ENCODE peak calls at places on chromosomes 4 and X, in six cellular contexts. One of them, this sample, is unnamed.

GRCh38 chrX:129779747-129780146 is at the start of gene SASH3:
- DNase-seq in endothelial cell of umbilical vein: no peak
- DNase-seq in cardiac muscle cell: no peak
- DNase-seq in fibroblast of lung: no peak
- DNase-seq in BE2C: no peak
- DNase-seq in neural progenitor cell: no peak
- DNase-seq in this sample: no peak

GRCh38 chrX:107721318-107721717 is 54.3 kb downstream of the TSC22D3 start:
- DNase-seq in fibroblast of lung: no peak
- DNase-seq in endothelial cell of umbilical vein: no peak
- DNase-seq in cardiac muscle cell: no peak
- DNase-seq in neural progenitor cell: no peak
- DNase-seq in BE2C: no peak
- DNase-seq in this sample: no peak

GRCh38 chrX:119410027-119410819 is 11.1 kb downstream of the SLC25A43 start:
- DNase-seq in neural progenitor cell: no peak
- DNase-seq in fibroblast of lung: peak
- DNase-seq in BE2C: no peak
- DNase-seq in cardiac muscle cell: peak
- DNase-seq in endothelial cell of umbilical vein: no peak
- DNase-seq in this sample: peak

GRCh38 chrX:71224969-71225368 is 1.9 kb downstream of the GJB1 start:
- DNase-seq in BE2C: no peak
- DNase-seq in endothelial cell of umbilical vein: no peak
- DNase-seq in neural progenitor cell: no peak
- DNase-seq in cardiac muscle cell: no peak
- DNase-seq in fibroblast of lung: no peak
- DNase-seq in this sample: no peak

GRCh38 chr4:64727960-64728359 is 318.7 kb upstream of the TECRL start:
- DNase-seq in cardiac muscle cell: no peak
- DNase-seq in BE2C: no peak
- DNase-seq in endothelial cell of umbilical vein: no peak
- DNase-seq in fibroblast of lung: no peak
- DNase-seq in neural progenitor cell: no peak
- DNase-seq in this sample: no peak

GRCh38 chrX:53091354-53091753 is 2.6 kb upstream of the KANTR start:
- DNase-seq in neural progenitor cell: no peak
- DNase-seq in cardiac muscle cell: no peak
- DNase-seq in BE2C: no peak
- DNase-seq in fibroblast of lung: no peak
- DNase-seq in endothelial cell of umbilical vein: no peak
- DNase-seq in this sample: no peak

GRCh38 chr4:45629717-45630116 is 494.1 kb downstream of the GABRG1 start:
- DNase-seq in neural progenitor cell: no peak
- DNase-seq in cardiac muscle cell: peak
- DNase-seq in BE2C: no peak
- DNase-seq in endothelial cell of umbilical vein: no peak
- DNase-seq in fibroblast of lung: peak
- DNase-seq in this sample: no peak

GRCh38 chr4:7359302-7360063 is 75.2 kb downstream of the PSAPL1 start:
- DNase-seq in fibroblast of lung: no peak
- DNase-seq in neural progenitor cell: no peak
- DNase-seq in cardiac muscle cell: no peak
- DNase-seq in endothelial cell of umbilical vein: no peak
- DNase-seq in BE2C: no peak
- DNase-seq in this sample: no peak

GRCh38 chr4:139808381-139809206 is 143.0 kb downstream of the MGST2 start:
- DNase-seq in neural progenitor cell: peak
- DNase-seq in endothelial cell of umbilical vein: peak
- DNase-seq in fibroblast of lung: peak
- DNase-seq in BE2C: no peak
- DNase-seq in cardiac muscle cell: no peak
- DNase-seq in this sample: peak

GRCh38 chrX:18643853-18644252 is 28.1 kb downstream of the RS1 start:
- DNase-seq in endothelial cell of umbilical vein: no peak
- DNase-seq in cardiac muscle cell: no peak
- DNase-seq in BE2C: no peak
- DNase-seq in neural progenitor cell: no peak
- DNase-seq in fibroblast of lung: no peak
- DNase-seq in this sample: no peak

GRCh38 chr4:139978692-139979091 is 175.3 kb downstream of the MAML3 start:
- DNase-seq in fibroblast of lung: no peak
- DNase-seq in cardiac muscle cell: no peak
- DNase-seq in BE2C: no peak
- DNase-seq in neural progenitor cell: no peak
- DNase-seq in endothelial cell of umbilical vein: no peak
- DNase-seq in this sample: no peak

GRCh38 chr4:104494161-104494560 is 533 bp downstream of the CXXC4 start:
- DNase-seq in endothelial cell of umbilical vein: no peak
- DNase-seq in cardiac muscle cell: no peak
- DNase-seq in neural progenitor cell: peak
- DNase-seq in BE2C: no peak
- DNase-seq in fibroblast of lung: no peak
- DNase-seq in this sample: no peak
- H3K4me3 ChIP-seq in endothelial cell of umbilical vein: no peak
- H3K4me3 ChIP-seq in cardiac muscle cell: peak
- H3K4me3 ChIP-seq in neural progenitor cell: peak
- H3K4me3 ChIP-seq in BE2C: peak
- H3K4me3 ChIP-seq in fibroblast of lung: peak
- H3K4me3 ChIP-seq in this sample: peak

DNA sequence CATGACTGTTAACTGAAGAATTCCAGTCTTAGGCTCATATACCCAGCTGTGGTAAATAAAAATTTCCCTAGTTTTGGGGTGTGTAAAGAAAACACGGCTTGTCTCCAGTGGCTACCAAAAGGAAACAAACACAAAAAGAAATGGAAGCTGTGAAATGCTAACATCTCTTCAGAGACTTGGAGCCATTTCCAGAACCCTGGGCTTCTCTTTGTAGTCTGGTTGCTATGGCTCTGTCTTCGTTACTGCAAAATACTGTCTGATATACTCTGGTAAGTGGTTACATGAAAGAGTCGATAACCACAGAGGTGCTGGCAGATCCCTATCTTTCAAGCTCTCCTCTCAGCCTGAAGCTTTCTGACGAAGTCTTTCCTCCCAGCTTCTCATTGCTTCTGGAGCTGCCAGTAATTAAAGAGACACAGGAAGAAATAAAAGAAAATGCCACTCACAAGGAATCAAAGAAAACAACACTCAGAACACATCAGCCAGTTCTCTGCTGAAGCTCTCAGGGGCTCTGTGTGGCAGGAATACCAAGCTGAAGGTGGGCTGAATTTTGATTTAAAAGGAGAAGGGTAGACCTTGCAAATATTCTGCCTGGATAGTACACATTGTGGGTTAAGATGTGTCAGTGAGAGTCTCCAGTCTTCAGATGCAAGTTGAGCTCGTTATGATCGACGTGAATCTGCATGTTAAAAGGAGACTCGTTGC is 107.5 kb upstream of the FAM9C start:
- DNase-seq in neural progenitor cell: no peak
- DNase-seq in BE2C: no peak
- DNase-seq in endothelial cell of umbilical vein: peak
- DNase-seq in fibroblast of lung: peak
- DNase-seq in cardiac muscle cell: peak
- DNase-seq in this sample: peak
- H3K4me3 ChIP-seq in neural progenitor cell: no peak
- H3K4me3 ChIP-seq in BE2C: no peak
- H3K4me3 ChIP-seq in endothelial cell of umbilical vein: no peak
- H3K4me3 ChIP-seq in fibroblast of lung: no peak
- H3K4me3 ChIP-seq in cardiac muscle cell: no peak
- H3K4me3 ChIP-seq in this sample: no peak

GRCh38 chrX:24387724-24388123 is 27.3 kb downstream of the SUPT20HL1 start:
- DNase-seq in cardiac muscle cell: no peak
- DNase-seq in endothelial cell of umbilical vein: no peak
- DNase-seq in fibroblast of lung: no peak
- DNase-seq in BE2C: no peak
- DNase-seq in neural progenitor cell: no peak
- DNase-seq in this sample: no peak
- H3K4me3 ChIP-seq in cardiac muscle cell: no peak
- H3K4me3 ChIP-seq in endothelial cell of umbilical vein: no peak
- H3K4me3 ChIP-seq in fibroblast of lung: no peak
- H3K4me3 ChIP-seq in BE2C: no peak
- H3K4me3 ChIP-seq in neural progenitor cell: no peak
- H3K4me3 ChIP-seq in this sample: no peak

GRCh38 chrX:56795309-56795868 is 66.3 kb downstream of the NBDY start:
- DNase-seq in endothelial cell of umbilical vein: no peak
- DNase-seq in BE2C: no peak
- DNase-seq in cardiac muscle cell: no peak
- DNase-seq in fibroblast of lung: no peak
- DNase-seq in neural progenitor cell: no peak
- DNase-seq in this sample: no peak

GRCh38 chrX:56793533-56794320 is 64.7 kb downstream of the NBDY start:
- DNase-seq in endothelial cell of umbilical vein: peak
- DNase-seq in BE2C: no peak
- DNase-seq in cardiac muscle cell: no peak
- DNase-seq in fibroblast of lung: peak
- DNase-seq in neural progenitor cell: no peak
- DNase-seq in this sample: no peak

GRCh38 chrX:56794831-56795230 is 65.8 kb downstream of the NBDY start:
- DNase-seq in BE2C: no peak
- DNase-seq in endothelial cell of umbilical vein: no peak
- DNase-seq in cardiac muscle cell: no peak
- DNase-seq in neural progenitor cell: no peak
- DNase-seq in fibroblast of lung: no peak
- DNase-seq in this sample: no peak

GRCh38 chrX:56793112-56793430 is 64.0 kb downstream of the NBDY start:
- DNase-seq in BE2C: no peak
- DNase-seq in neural progenitor cell: no peak
- DNase-seq in fibroblast of lung: no peak
- DNase-seq in endothelial cell of umbilical vein: no peak
- DNase-seq in cardiac muscle cell: no peak
- DNase-seq in this sample: no peak

GRCh38 chrX:56794404-56794803 is 65.4 kb downstream of the NBDY start:
- DNase-seq in cardiac muscle cell: no peak
- DNase-seq in fibroblast of lung: no peak
- DNase-seq in neural progenitor cell: no peak
- DNase-seq in BE2C: no peak
- DNase-seq in endothelial cell of umbilical vein: no peak
- DNase-seq in this sample: no peak
- H3K4me3 ChIP-seq in cardiac muscle cell: no peak
- H3K4me3 ChIP-seq in fibroblast of lung: no peak
- H3K4me3 ChIP-seq in neural progenitor cell: no peak
- H3K4me3 ChIP-seq in BE2C: no peak
- H3K4me3 ChIP-seq in endothelial cell of umbilical vein: no peak
- H3K4me3 ChIP-seq in this sample: no peak

GRCh38 chr4:107853444-107854325 is 29.0 kb downstream of the SGMS2 start:
- DNase-seq in BE2C: no peak
- DNase-seq in neural progenitor cell: no peak
- DNase-seq in fibroblast of lung: peak
- DNase-seq in endothelial cell of umbilical vein: peak
- DNase-seq in cardiac muscle cell: peak
- DNase-seq in this sample: peak
- H3K4me3 ChIP-seq in BE2C: no peak
- H3K4me3 ChIP-seq in neural progenitor cell: no peak
- H3K4me3 ChIP-seq in fibroblast of lung: no peak
- H3K4me3 ChIP-seq in endothelial cell of umbilical vein: no peak
- H3K4me3 ChIP-seq in cardiac muscle cell: no peak
- H3K4me3 ChIP-seq in this sample: peak

GRCh38 chr4:176363072-176363471 is 43.3 kb downstream of the SPCS3 start:
- DNase-seq in cardiac muscle cell: no peak
- DNase-seq in BE2C: no peak
- DNase-seq in endothelial cell of umbilical vein: no peak
- DNase-seq in fibroblast of lung: peak
- DNase-seq in neural progenitor cell: no peak
- DNase-seq in this sample: no peak

GRCh38 chr4:176357359-176358082 is 37.8 kb downstream of the SPCS3 start:
- DNase-seq in fibroblast of lung: no peak
- DNase-seq in neural progenitor cell: no peak
- DNase-seq in BE2C: no peak
- DNase-seq in cardiac muscle cell: no peak
- DNase-seq in endothelial cell of umbilical vein: no peak
- DNase-seq in this sample: peak

GRCh38 chr4:176360446-176360845 is 40.7 kb downstream of the SPCS3 start:
- DNase-seq in cardiac muscle cell: no peak
- DNase-seq in BE2C: no peak
- DNase-seq in neural progenitor cell: no peak
- DNase-seq in fibroblast of lung: no peak
- DNase-seq in endothelial cell of umbilical vein: no peak
- DNase-seq in this sample: no peak

GRCh38 chr4:176358083-176358469 is 38.3 kb downstream of the SPCS3 start:
- DNase-seq in neural progenitor cell: no peak
- DNase-seq in cardiac muscle cell: no peak
- DNase-seq in endothelial cell of umbilical vein: no peak
- DNase-seq in BE2C: no peak
- DNase-seq in fibroblast of lung: no peak
- DNase-seq in this sample: peak

DNA sequence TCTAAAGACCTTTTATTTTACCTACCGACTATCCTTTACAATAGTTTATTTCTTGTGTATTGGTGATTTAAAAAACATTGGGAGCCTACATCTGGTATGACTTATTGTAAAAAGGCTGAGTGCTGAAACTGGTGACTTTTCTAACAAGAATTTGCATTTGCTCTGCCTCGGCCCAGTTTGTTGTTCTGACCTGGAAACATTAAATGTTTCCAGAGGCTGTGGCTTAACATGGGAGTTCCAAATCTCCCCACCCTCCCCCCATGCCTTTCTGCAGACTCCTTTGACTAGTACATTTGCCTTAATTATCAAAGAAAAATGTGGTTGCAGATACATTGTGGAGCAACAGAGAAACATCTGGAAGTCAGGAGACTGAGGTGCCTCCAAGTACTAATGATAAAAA is 39.8 kb downstream of the SPCS3 start:
- DNase-seq in fibroblast of lung: peak
- DNase-seq in neural progenitor cell: no peak
- DNase-seq in BE2C: no peak
- DNase-seq in endothelial cell of umbilical vein: no peak
- DNase-seq in cardiac muscle cell: no peak
- DNase-seq in this sample: peak
- H3K4me3 ChIP-seq in fibroblast of lung: no peak
- H3K4me3 ChIP-seq in neural progenitor cell: no peak
- H3K4me3 ChIP-seq in BE2C: no peak
- H3K4me3 ChIP-seq in endothelial cell of umbilical vein: no peak
- H3K4me3 ChIP-seq in cardiac muscle cell: no peak
- H3K4me3 ChIP-seq in this sample: no peak

DNA sequence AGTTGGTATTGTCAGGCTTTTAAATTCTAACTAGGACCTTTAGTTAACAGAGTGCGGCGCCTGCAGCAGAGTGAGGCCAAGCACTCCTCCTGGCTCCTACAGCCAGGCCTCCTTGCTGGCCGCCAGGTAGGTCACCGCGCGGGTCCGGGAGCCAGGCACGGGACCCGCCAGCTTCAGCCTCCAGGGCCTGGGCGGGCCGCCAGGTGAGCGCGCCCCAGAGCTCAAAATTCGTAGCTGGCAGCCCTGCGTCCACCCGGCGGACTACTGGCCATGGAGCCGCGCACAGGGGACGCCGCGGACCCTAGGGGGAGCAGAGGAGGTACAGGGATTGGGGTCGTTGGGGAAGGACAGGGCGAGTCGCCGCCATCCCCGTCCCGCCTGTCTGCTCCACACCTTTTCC is at the start of gene MAGIX:
- DNase-seq in BE2C: no peak
- DNase-seq in endothelial cell of umbilical vein: no peak
- DNase-seq in cardiac muscle cell: no peak
- DNase-seq in neural progenitor cell: no peak
- DNase-seq in fibroblast of lung: no peak
- DNase-seq in this sample: no peak
- H3K4me3 ChIP-seq in BE2C: peak
- H3K4me3 ChIP-seq in endothelial cell of umbilical vein: no peak
- H3K4me3 ChIP-seq in cardiac muscle cell: no peak
- H3K4me3 ChIP-seq in neural progenitor cell: peak
- H3K4me3 ChIP-seq in fibroblast of lung: peak
- H3K4me3 ChIP-seq in this sample: peak